ENCODE peak calls at places on chromosomes 2 and 18, in six cellular contexts. V, Z, J, F, R and Y are unnamed samples.
A peak's percentile ranks its signal among the peaks of the same experiment; 100 is the strongest.

GRCh38 chr2:190215620-190216019 is 104.0 kb downstream of the HIBCH start:
- DNase-seq in J (no peak), R (no peak), F (no peak), Z (no peak), V (no peak), Y (no peak)

GRCh38 chr2:178066890-178067669 is 5.5 kb downstream of the PDE11A start:
- DNase-seq in J (no peak), Z (no peak), R (no peak), F (no peak), V (no peak), Y (no peak)

GRCh38 chr18:57930476-57930875 is 113.5 kb upstream of the NEDD4L start:
- DNase-seq in F (peak; percentile 69), Z (no peak), R (no peak), J (no peak), V (no peak), Y (no peak)

GRCh38 chr2:229408356-229408755 is 137.3 kb upstream of the PID1 start:
- DNase-seq in R (peak; percentile 97), Z (no peak), F (peak; percentile 97), J (peak; percentile 99), V (no peak), Y (no peak)

GRCh38 chr2:23523651-23524260 is 138.8 kb downstream of the KLHL29 start:
- DNase-seq in R (no peak), J (peak; percentile 71), V (no peak), F (no peak), Z (no peak), Y (no peak)

GRCh38 chr18:63586431-63586830 is 712 bp upstream of the SERPINB13 start:
- DNase-seq in F (no peak), V (no peak), R (peak; percentile 65), J (no peak), Z (no peak), Y (no peak)

GRCh38 chr2:10404324-10405143 is 43.6 kb downstream of the ODC1 start:
- DNase-seq in V (no peak), R (no peak), J (no peak), Z (no peak), F (peak; percentile 74), Y (no peak)

GRCh38 chr18:76376668-76377358 is 118.2 kb downstream of the ZNF516 start:
- DNase-seq in F (no peak), J (peak; percentile 15), V (peak; percentile 49), R (no peak), Z (no peak), Y (no peak)

GRCh38 chr2:23285076-23285795 is 99.7 kb upstream of the KLHL29 start:
- DNase-seq in R (peak; percentile 8), J (no peak), V (no peak), Z (peak; percentile 34), F (no peak), Y (no peak)

GRCh38 chr18:1048048-1048447 is 143.4 kb downstream of the ADCYAP1 start:
- DNase-seq in Z (no peak), V (no peak), R (no peak), J (peak; percentile 4), F (peak; percentile 11), Y (no peak)

GRCh38 chr2:233867993-233868532 is at the start of gene MSL3B:
- DNase-seq in F (peak; percentile 28), Z (no peak), V (no peak), R (peak; percentile 51), J (peak; percentile 66), Y (peak; percentile 57)

GRCh38 chr2:28608061-28608828 is 112.4 kb downstream of the PLB1 start:
- DNase-seq in F (no peak), V (no peak), R (no peak), J (no peak), Z (no peak), Y (no peak)

GRCh38 chr2:218276986-218277755 is 6.9 kb downstream of the PNKD start:
- DNase-seq in V (no peak), F (no peak), Z (no peak), J (no peak), R (no peak), Y (no peak)

GRCh38 chr2:178415979-178416378 is 35.0 kb downstream of the PRKRA start:
- DNase-seq in Z (no peak), F (no peak), J (no peak), R (no peak), V (no peak), Y (no peak)

GRCh38 chr2:181106789-181107418 is 126.5 kb downstream of the UBE2E3 start:
- DNase-seq in F (peak; percentile 78), R (peak; percentile 86), J (peak; percentile 95), Z (no peak), V (no peak), Y (no peak)

GRCh38 chr2:28904802-28905499 is 10.5 kb downstream of the WDR43 start:
- DNase-seq in Z (no peak), J (no peak), F (no peak), R (no peak), V (no peak), Y (no peak)

GRCh38 chr2:238847841-238848565 is at the start of gene TWIST2:
- DNase-seq in Z (no peak), R (peak; percentile 78), F (peak; percentile 90), V (no peak), J (peak; percentile 95), Y (no peak)

GRCh38 chr2:219658447-219658846 is 31.0 kb downstream of the SLC4A3 start:
- DNase-seq in V (no peak), R (peak; percentile 26), J (peak; percentile 15), F (no peak), Z (no peak), Y (no peak)

GRCh38 chr2:176178271-176178806 is 10.1 kb upstream of the HOXD1 start:
- DNase-seq in R (peak; percentile 68), V (no peak), F (peak; percentile 20), Z (no peak), J (no peak), Y (no peak)

GRCh38 chr2:61423714-61424113 is 47.2 kb downstream of the USP34 start:
- DNase-seq in V (no peak), J (peak; percentile 55), R (peak; percentile 49), F (peak; percentile 55), Z (no peak), Y (no peak)

GRCh38 chr2:61425605-61426155 is 45.2 kb downstream of the USP34 start:
- DNase-seq in V (no peak), F (no peak), J (no peak), R (no peak), Z (no peak), Y (no peak)

GRCh38 chr2:61431345-61431744 is 39.5 kb downstream of the USP34 start:
- DNase-seq in V (no peak), J (no peak), Z (no peak), F (no peak), R (no peak), Y (no peak)

GRCh38 chr2:61421611-61422010 is 49.3 kb downstream of the USP34 start:
- DNase-seq in J (no peak), F (no peak), Z (no peak), R (no peak), V (no peak), Y (no peak)

GRCh38 chr2:61426267-61426897 is 44.5 kb downstream of the USP34 start:
- DNase-seq in J (peak; percentile 26), Z (no peak), V (no peak), R (peak; percentile 11), F (peak; percentile 69), Y (peak; percentile 62)
- TF ChIP-seq CTCF in J (peak; percentile 28), Z (peak; percentile 4), V (peak; percentile 3), R (peak; percentile 46), F (peak; percentile 35), Y (no peak)

GRCh38 chr18:24766376-24766775 is 305.9 kb downstream of the HRH4 start:
- DNase-seq in R (peak; percentile 54), Z (no peak), V (no peak), F (peak; percentile 45), J (peak; percentile 6), Y (no peak)

GRCh38 chr18:24763765-24764548 is 303.5 kb downstream of the HRH4 start:
- DNase-seq in Z (no peak), F (peak; percentile 36), R (peak; percentile 88), V (no peak), J (peak; percentile 43), Y (no peak)

GRCh38 chr18:24761765-24762164 is 301.3 kb downstream of the HRH4 start:
- DNase-seq in J (no peak), Z (no peak), F (no peak), V (no peak), R (no peak), Y (no peak)

GRCh38 chr18:24762417-24762816 is 302.0 kb downstream of the HRH4 start:
- DNase-seq in F (no peak), R (no peak), Z (no peak), V (no peak), J (peak; percentile 20), Y (no peak)

DNA sequence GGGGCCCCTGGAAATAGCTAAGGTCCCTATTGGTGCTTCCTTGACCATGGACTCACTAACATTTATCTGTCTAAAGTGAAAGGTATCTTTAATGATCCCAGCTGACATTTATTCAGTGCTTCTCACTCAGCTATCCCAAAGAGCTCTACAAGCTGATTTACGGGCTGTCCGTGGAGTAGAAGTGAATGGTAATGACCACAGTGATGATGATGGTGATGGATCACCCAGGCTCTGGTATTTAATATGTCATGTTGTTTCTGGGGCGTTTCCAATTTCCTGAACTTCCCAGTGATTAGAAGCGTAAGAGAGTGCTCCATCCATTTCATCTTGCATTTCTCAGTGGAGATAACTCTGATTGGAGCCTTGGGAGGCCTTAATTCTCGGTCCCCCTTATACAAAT is 304.3 kb downstream of the HRH4 start:
- DNase-seq in F (no peak), V (no peak), R (no peak), Z (no peak), J (peak; percentile 4), Y (no peak)
- TF ChIP-seq CTCF in F (no peak), V (no peak), R (no peak), Z (no peak), J (no peak), Y (no peak)

GRCh38 chr2:54279385-54279784 is 23.4 kb upstream of the TSPYL6 start:
- DNase-seq in Z (no peak), V (no peak), R (no peak), F (peak; percentile 11), J (no peak), Y (no peak)
- TF ChIP-seq CTCF in Z (no peak), V (no peak), R (peak; percentile 22), F (peak; percentile 11), J (no peak), Y (no peak)

GRCh38 chr2:5849596-5849995 is 157.4 kb downstream of the SOX11 start:
- DNase-seq in F (no peak), J (no peak), V (no peak), R (no peak), Z (no peak), Y (no peak)
- TF ChIP-seq CTCF in F (no peak), J (no peak), V (no peak), R (no peak), Z (no peak), Y (no peak)

DNA sequence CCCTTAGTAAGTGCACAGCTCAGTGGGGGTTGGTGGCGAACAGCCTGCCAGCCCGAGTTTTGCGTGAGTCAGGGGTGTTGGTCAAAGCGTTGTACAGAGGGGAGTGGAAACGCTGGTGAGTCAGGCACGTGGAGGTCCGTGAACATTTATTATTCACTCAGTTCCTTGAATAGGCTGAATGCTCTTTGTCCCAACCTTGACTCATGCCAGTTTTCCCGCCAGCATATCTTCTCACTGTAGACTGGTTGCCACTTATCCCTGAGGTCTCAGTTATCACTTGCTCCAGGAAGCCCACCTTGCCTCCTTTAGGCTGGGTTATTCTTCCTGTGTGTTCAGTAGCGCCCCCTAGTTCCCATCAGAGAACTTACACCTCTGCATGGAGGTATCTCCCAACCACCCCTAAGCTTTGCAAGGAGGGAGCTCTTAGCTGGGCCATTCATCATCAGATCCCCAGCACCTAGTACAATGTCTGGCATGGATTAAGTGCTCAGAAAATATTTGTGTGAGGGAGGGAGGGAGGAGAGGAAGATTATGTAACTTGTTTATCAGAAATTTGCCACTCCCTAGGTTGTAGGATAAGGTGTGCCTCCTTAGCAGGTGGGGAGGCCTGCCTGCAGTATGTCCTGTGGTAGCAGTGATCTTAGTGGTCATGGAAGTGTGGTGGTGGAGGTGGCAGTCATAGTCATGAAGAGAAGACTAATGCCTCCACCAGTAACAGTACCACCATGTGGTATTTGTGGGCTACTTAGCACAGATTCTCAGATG is 72.1 kb downstream of the CABLES1 start:
- DNase-seq in Z (no peak), V (no peak), F (peak; percentile 5), J (no peak), R (no peak), Y (no peak)
- TF ChIP-seq CTCF in Z (no peak), V (no peak), F (peak; percentile 26), J (peak; percentile 19), R (no peak), Y (no peak)